ENCODE peak calls at places on chromosomes 4 and X, in seven cellular contexts. One of them, this sample, is unnamed. For H3K4me1, the result is how much of the 10 kb centered on the place peaks cover.

GRCh38 chrX:115902995-115903394 is 267.5 kb upstream of the AGTR2 start:
- DNase-seq in K562: no peak
- DNase-seq in uterus: no peak
- DNase-seq in mammary epithelial cell: no peak
- DNase-seq in Panc1: no peak
- DNase-seq in Peyer's patch: no peak
- DNase-seq in heart right ventricle: no peak
- DNase-seq in this sample: no peak

GRCh38 chr4:156198511-156198910 is 244.8 kb upstream of the CTSO start:
- DNase-seq in K562: no peak
- DNase-seq in uterus: no peak
- DNase-seq in mammary epithelial cell: no peak
- DNase-seq in Panc1: no peak
- DNase-seq in Peyer's patch: no peak
- DNase-seq in heart right ventricle: no peak
- DNase-seq in this sample: no peak

GRCh38 chrX:155112171-155112570 is 40.9 kb downstream of the BRCC3 start:
- DNase-seq in K562: no peak
- DNase-seq in uterus: no peak
- DNase-seq in mammary epithelial cell: peak
- DNase-seq in Panc1: no peak
- DNase-seq in Peyer's patch: no peak
- DNase-seq in heart right ventricle: no peak
- DNase-seq in this sample: no peak

GRCh38 chrX:153972368-153973126 is at the start of gene TMEM187:
- DNase-seq in K562: peak
- DNase-seq in uterus: peak
- DNase-seq in mammary epithelial cell: peak
- DNase-seq in Panc1: no peak
- DNase-seq in Peyer's patch: peak
- DNase-seq in heart right ventricle: peak
- DNase-seq in this sample: peak

GRCh38 chr4:136847881-136848621 is 684.2 kb downstream of the PCDH18 start:
- DNase-seq in K562: no peak
- DNase-seq in uterus: no peak
- DNase-seq in mammary epithelial cell: no peak
- DNase-seq in Panc1: no peak
- DNase-seq in Peyer's patch: no peak
- DNase-seq in heart right ventricle: no peak
- DNase-seq in this sample: no peak

GRCh38 chr4:153112071-153112460 is 92.2 kb upstream of the TRIM2 start:
- DNase-seq in K562: no peak
- DNase-seq in uterus: no peak
- DNase-seq in mammary epithelial cell: no peak
- DNase-seq in Panc1: no peak
- DNase-seq in Peyer's patch: peak
- DNase-seq in heart right ventricle: no peak
- DNase-seq in this sample: no peak

GRCh38 chrX:79270401-79270800 is 96.7 kb downstream of the ITM2A start:
- DNase-seq in K562: no peak
- DNase-seq in uterus: no peak
- DNase-seq in mammary epithelial cell: no peak
- DNase-seq in Panc1: peak
- DNase-seq in Peyer's patch: peak
- DNase-seq in heart right ventricle: peak
- DNase-seq in this sample: no peak

GRCh38 chr4:188455353-188455752 is 316.1 kb downstream of the TRIML1 start:
- DNase-seq in K562: no peak
- DNase-seq in uterus: no peak
- DNase-seq in mammary epithelial cell: no peak
- DNase-seq in Panc1: no peak
- DNase-seq in Peyer's patch: no peak
- DNase-seq in heart right ventricle: no peak
- DNase-seq in this sample: no peak

GRCh38 chr4:26821677-26822503 is 38.8 kb upstream of the STIM2 start:
- DNase-seq in K562: no peak
- DNase-seq in uterus: no peak
- DNase-seq in mammary epithelial cell: no peak
- DNase-seq in Panc1: no peak
- DNase-seq in Peyer's patch: no peak
- DNase-seq in heart right ventricle: no peak
- DNase-seq in this sample: no peak

DNA sequence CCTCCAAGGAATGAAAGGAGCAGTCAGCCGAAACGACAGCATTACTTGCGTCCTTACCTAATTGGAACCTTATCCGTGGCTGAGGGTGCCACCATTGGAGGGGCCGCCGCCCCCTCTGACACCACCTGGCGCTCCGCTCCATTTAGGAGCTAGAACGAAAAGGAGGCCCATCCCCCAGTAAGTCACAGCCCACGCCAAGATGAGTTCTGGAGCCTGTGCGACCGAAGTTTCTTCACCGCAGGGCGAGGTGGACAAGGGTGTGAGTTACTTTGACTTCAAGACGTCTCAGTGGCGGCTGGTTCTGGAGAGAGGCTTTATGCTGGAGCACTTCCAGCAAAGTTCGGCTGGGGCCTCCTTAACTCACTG is 729 bp upstream of the IRF2 start:
- DNase-seq in K562: peak
- DNase-seq in uterus: peak
- DNase-seq in mammary epithelial cell: peak
- DNase-seq in Panc1: no peak
- DNase-seq in Peyer's patch: peak
- DNase-seq in heart right ventricle: peak
- DNase-seq in this sample: peak
- H3K4me1 ChIP-seq in K562: under half
- H3K4me1 ChIP-seq in uterus: under half
- H3K4me1 ChIP-seq in mammary epithelial cell: under half
- H3K4me1 ChIP-seq in Panc1: under half
- H3K4me1 ChIP-seq in Peyer's patch: under half
- H3K4me1 ChIP-seq in heart right ventricle: under half
- H3K4me1 ChIP-seq in this sample: under half

GRCh38 chr4:42428036-42428435 is 30.7 kb downstream of the SHISA3 start:
- DNase-seq in K562: no peak
- DNase-seq in uterus: no peak
- DNase-seq in mammary epithelial cell: no peak
- DNase-seq in Panc1: no peak
- DNase-seq in Peyer's patch: no peak
- DNase-seq in heart right ventricle: no peak
- DNase-seq in this sample: no peak
- H3K4me3 ChIP-seq in K562: no peak
- H3K4me3 ChIP-seq in uterus: no peak
- H3K4me3 ChIP-seq in mammary epithelial cell: no peak
- H3K4me3 ChIP-seq in Panc1: no peak
- H3K4me3 ChIP-seq in Peyer's patch: no peak
- H3K4me3 ChIP-seq in heart right ventricle: no peak
- H3K4me3 ChIP-seq in this sample: no peak

GRCh38 chr4:15144249-15144966 is 142.1 kb downstream of the CPEB2 start:
- DNase-seq in K562: no peak
- DNase-seq in uterus: no peak
- DNase-seq in mammary epithelial cell: no peak
- DNase-seq in Panc1: no peak
- DNase-seq in Peyer's patch: no peak
- DNase-seq in heart right ventricle: peak
- DNase-seq in this sample: no peak
- TF ChIP-seq CTCF in K562: no peak
- TF ChIP-seq CTCF in uterus: no peak
- TF ChIP-seq CTCF in mammary epithelial cell: no peak
- TF ChIP-seq CTCF in Panc1: no peak
- TF ChIP-seq CTCF in Peyer's patch: no peak
- TF ChIP-seq CTCF in heart right ventricle: peak
- TF ChIP-seq CTCF in this sample: no peak

DNA sequence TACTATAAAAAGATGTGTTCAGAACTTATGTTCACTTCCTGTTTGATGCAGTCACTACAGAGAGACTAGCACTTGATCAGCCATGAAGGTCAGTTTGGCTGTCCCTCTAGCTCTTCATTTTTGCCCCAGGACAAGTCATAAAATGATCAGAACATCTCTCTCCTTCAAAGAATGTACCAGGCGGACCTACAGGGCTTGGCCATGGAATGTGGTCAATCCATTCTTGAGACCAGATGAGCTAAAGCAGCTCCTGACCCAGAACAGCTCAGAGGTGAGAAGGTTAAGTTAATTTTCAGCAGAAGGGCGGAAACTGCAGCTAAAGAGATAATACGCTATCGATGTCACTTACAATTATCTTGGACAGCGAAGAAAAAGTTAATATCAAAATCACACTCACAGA is 49.2 kb upstream of the TAB3 start:
- DNase-seq in K562: no peak
- DNase-seq in uterus: no peak
- DNase-seq in mammary epithelial cell: no peak
- DNase-seq in Panc1: no peak
- DNase-seq in Peyer's patch: no peak
- DNase-seq in heart right ventricle: no peak
- DNase-seq in this sample: no peak
- H3K4me1 ChIP-seq in K562: under half
- H3K4me1 ChIP-seq in uterus: under half
- H3K4me1 ChIP-seq in mammary epithelial cell: under half
- H3K4me1 ChIP-seq in Panc1: under half
- H3K4me1 ChIP-seq in Peyer's patch: under half
- H3K4me1 ChIP-seq in heart right ventricle: under half
- H3K4me1 ChIP-seq in this sample: under half

GRCh38 chrX:10414872-10415703 is 205.3 kb downstream of the MID1 start:
- DNase-seq in K562: no peak
- DNase-seq in uterus: no peak
- DNase-seq in mammary epithelial cell: no peak
- DNase-seq in Panc1: no peak
- DNase-seq in Peyer's patch: no peak
- DNase-seq in heart right ventricle: no peak
- DNase-seq in this sample: no peak
- H3K4me3 ChIP-seq in K562: no peak
- H3K4me3 ChIP-seq in uterus: no peak
- H3K4me3 ChIP-seq in mammary epithelial cell: no peak
- H3K4me3 ChIP-seq in Panc1: no peak
- H3K4me3 ChIP-seq in Peyer's patch: no peak
- H3K4me3 ChIP-seq in heart right ventricle: no peak
- H3K4me3 ChIP-seq in this sample: no peak

GRCh38 chr4:163591614-163592020 is 97.1 kb downstream of the TMA16 start:
- DNase-seq in K562: no peak
- DNase-seq in uterus: no peak
- DNase-seq in mammary epithelial cell: no peak
- DNase-seq in Panc1: no peak
- DNase-seq in Peyer's patch: no peak
- DNase-seq in heart right ventricle: no peak
- DNase-seq in this sample: no peak
- TF ChIP-seq CTCF in K562: no peak
- TF ChIP-seq CTCF in uterus: no peak
- TF ChIP-seq CTCF in mammary epithelial cell: no peak
- TF ChIP-seq CTCF in Panc1: no peak
- TF ChIP-seq CTCF in Peyer's patch: no peak
- TF ChIP-seq CTCF in heart right ventricle: no peak
- TF ChIP-seq CTCF in this sample: no peak

DNA sequence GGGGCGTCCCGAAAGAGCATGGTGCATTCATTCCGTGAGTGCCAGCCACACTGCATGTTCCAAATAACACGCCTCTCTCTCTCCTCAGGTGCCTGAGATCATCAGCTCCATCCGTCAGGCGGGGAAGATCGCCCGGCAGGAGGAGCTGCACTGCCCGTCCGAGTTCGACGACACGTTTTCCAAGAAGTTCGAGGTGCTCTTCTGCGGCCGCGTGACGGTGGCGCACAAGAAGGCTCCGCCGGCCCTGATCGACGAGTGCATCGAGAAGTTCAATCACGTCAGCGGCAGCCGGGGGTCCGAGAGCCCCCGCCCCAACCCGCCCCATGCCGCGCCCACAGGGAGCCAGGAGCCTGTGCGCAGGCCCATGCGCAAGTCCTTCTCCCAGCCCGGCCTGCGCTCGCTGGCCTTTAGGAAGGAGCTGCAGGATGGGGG is 54.2 kb downstream of the PTTG2 start:
- DNase-seq in K562: no peak
- DNase-seq in uterus: no peak
- DNase-seq in mammary epithelial cell: no peak
- DNase-seq in Panc1: no peak
- DNase-seq in Peyer's patch: no peak
- DNase-seq in heart right ventricle: no peak
- DNase-seq in this sample: no peak
- H3K4me1 ChIP-seq in K562: under half
- H3K4me1 ChIP-seq in uterus: under half
- H3K4me1 ChIP-seq in mammary epithelial cell: under half
- H3K4me1 ChIP-seq in Panc1: under half
- H3K4me1 ChIP-seq in Peyer's patch: under half
- H3K4me1 ChIP-seq in heart right ventricle: under half
- H3K4me1 ChIP-seq in this sample: under half

GRCh38 chr4:94507708-94508107 is 56.0 kb downstream of the PDLIM5 start:
- DNase-seq in K562: peak
- DNase-seq in uterus: peak
- DNase-seq in mammary epithelial cell: peak
- DNase-seq in Panc1: peak
- DNase-seq in Peyer's patch: no peak
- DNase-seq in heart right ventricle: no peak
- DNase-seq in this sample: peak
- H3K4me3 ChIP-seq in K562: no peak
- H3K4me3 ChIP-seq in uterus: no peak
- H3K4me3 ChIP-seq in mammary epithelial cell: no peak
- H3K4me3 ChIP-seq in Panc1: no peak
- H3K4me3 ChIP-seq in Peyer's patch: no peak
- H3K4me3 ChIP-seq in heart right ventricle: no peak
- H3K4me3 ChIP-seq in this sample: no peak

DNA sequence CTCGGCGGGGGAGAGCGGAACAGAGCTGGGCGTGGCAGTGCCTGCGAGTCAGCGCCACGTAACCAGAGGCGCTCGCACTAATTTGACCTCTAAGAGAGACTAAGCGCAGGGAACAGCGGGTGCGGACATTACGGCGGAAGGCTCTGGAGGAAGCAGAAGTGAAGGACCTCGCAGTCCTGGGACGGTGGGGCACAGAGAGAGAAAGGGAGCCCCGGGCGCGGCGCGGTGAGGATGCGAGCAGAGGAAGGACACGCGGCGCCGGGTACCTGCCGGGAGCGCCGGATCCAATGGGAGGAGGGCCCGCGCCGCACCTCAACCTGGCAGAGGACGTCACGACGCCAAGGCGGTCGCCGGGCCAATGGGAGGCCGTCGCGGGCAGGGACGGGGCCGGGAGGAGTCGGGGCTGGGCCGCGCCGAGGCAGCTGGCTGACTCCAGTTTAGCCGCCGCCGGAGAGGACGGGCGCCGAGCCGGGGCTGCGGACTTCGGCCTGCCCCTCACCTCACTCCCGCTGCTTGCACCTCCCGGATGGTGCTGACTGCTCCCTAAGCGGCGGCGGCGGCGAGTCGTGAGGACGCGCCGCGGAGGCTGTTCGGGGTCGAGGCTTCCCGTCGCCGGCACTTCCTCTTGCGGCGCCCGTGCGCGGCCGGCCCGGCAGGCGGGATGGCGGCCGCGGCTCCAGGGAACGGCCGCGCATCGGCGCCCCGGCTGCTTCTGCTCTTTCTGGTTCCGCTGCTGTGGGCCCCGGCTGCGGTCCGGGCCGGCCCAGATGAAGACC is at the start of gene TMEM165:
- DNase-seq in K562: peak
- DNase-seq in uterus: peak
- DNase-seq in mammary epithelial cell: peak
- DNase-seq in Panc1: no peak
- DNase-seq in Peyer's patch: peak
- DNase-seq in heart right ventricle: peak
- DNase-seq in this sample: peak
- TF ChIP-seq CTCF in K562: no peak
- TF ChIP-seq CTCF in uterus: no peak
- TF ChIP-seq CTCF in mammary epithelial cell: no peak
- TF ChIP-seq CTCF in Panc1: no peak
- TF ChIP-seq CTCF in Peyer's patch: no peak
- TF ChIP-seq CTCF in heart right ventricle: no peak
- TF ChIP-seq CTCF in this sample: no peak

GRCh38 chr4:7399433-7400234 is 35.1 kb downstream of the PSAPL1 start:
- DNase-seq in K562: no peak
- DNase-seq in uterus: peak
- DNase-seq in mammary epithelial cell: no peak
- DNase-seq in Panc1: no peak
- DNase-seq in Peyer's patch: no peak
- DNase-seq in heart right ventricle: no peak
- DNase-seq in this sample: peak
- H3K4me1 ChIP-seq in K562: under half
- H3K4me1 ChIP-seq in uterus: under half
- H3K4me1 ChIP-seq in mammary epithelial cell: under half
- H3K4me1 ChIP-seq in Panc1: under half
- H3K4me1 ChIP-seq in Peyer's patch: under half
- H3K4me1 ChIP-seq in heart right ventricle: under half
- H3K4me1 ChIP-seq in this sample: under half